ENCODE peak calls at places on chromosome 6, in six cellular contexts. W is neural progenitor cell, P is SW480, G is A172, R is NCI-H1436, Y is NCI-H524. E is an unnamed sample.

GRCh38 chr6:37481793-37482192 is 17.9 kb downstream of the CCDC167 start:
- DNase-seq in P (no peak), Y (peak), G (peak), R (no peak), W (no peak), E (no peak)

GRCh38 chr6:153705429-153705828 is 333.6 kb upstream of the OPRM1 start:
- DNase-seq in G (no peak), W (no peak), Y (no peak), P (no peak), R (no peak), E (no peak)

GRCh38 chr6:23350752-23351453 is 775.1 kb upstream of the NRSN1 start:
- DNase-seq in R (no peak), G (peak), P (no peak), W (no peak), Y (no peak), E (no peak)

GRCh38 chr6:156645106-156645505 is 132.1 kb upstream of the ARID1B start:
- DNase-seq in W (no peak), R (no peak), Y (no peak), G (no peak), P (no peak), E (peak)

GRCh38 chr6:1802495-1803395 is 193.0 kb downstream of the FOXC1 start:
- DNase-seq in G (no peak), Y (no peak), W (no peak), P (no peak), R (no peak), E (no peak)

GRCh38 chr6:141483561-141484061 is 649.1 kb upstream of the GJE1 start:
- DNase-seq in Y (no peak), G (peak), P (no peak), R (peak), W (no peak), E (no peak)

GRCh38 chr6:32107447-32107846 is 1.7 kb downstream of the TNXB start:
- DNase-seq in R (no peak), G (peak), Y (no peak), W (no peak), P (no peak), E (no peak)

GRCh38 chr6:166439366-166440091 is 56.8 kb upstream of the MPC1 start:
- DNase-seq in Y (peak), G (no peak), P (no peak), W (no peak), R (no peak), E (no peak)

GRCh38 chr6:32472781-32473377 is 33.2 kb downstream of the HLA-DRA start:
- DNase-seq in G (no peak), W (no peak), P (no peak), R (no peak), Y (no peak), E (no peak)

GRCh38 chr6:69349776-69350175 is 447.0 kb downstream of the LMBRD1 start:
- DNase-seq in P (no peak), G (no peak), Y (no peak), W (no peak), R (no peak), E (no peak)

GRCh38 chr6:108543165-108543940 is 17.4 kb upstream of the FOXO3 start:
- DNase-seq in R (no peak), Y (peak), W (no peak), G (no peak), P (no peak), E (no peak)

GRCh38 chr6:121430514-121431460 is 4.7 kb upstream of the GJA1 start:
- DNase-seq in G (peak), W (peak), R (no peak), Y (peak), P (peak), E (no peak)

GRCh38 chr6:15922510-15923307 is 206.2 kb upstream of the MYLIP start:
- DNase-seq in P (no peak), R (no peak), W (no peak), Y (no peak), G (peak), E (no peak)

GRCh38 chr6:161242113-161242512 is 31.7 kb downstream of the AGPAT4 start:
- DNase-seq in R (no peak), G (no peak), P (no peak), W (no peak), Y (no peak), E (no peak)

GRCh38 chr6:157528931-157529653 is 148.1 kb downstream of the ZDHHC14 start:
- DNase-seq in P (peak), R (peak), G (no peak), W (no peak), Y (no peak), E (no peak)

GRCh38 chr6:43995137-43995536 is 132.1 kb downstream of the MRPL14 start:
- DNase-seq in G (no peak), P (no peak), Y (no peak), R (no peak), W (no peak), E (no peak)

GRCh38 chr6:35044145-35044745 is 96.9 kb downstream of the TCP11 start:
- DNase-seq in G (peak), P (no peak), R (no peak), W (peak), Y (peak), E (no peak)

GRCh38 chr6:25193147-25193864 is 85.9 kb upstream of the CARMIL1 start:
- DNase-seq in Y (no peak), P (no peak), R (no peak), W (no peak), G (peak), E (no peak)

GRCh38 chr6:18262812-18263560 is 1.3 kb downstream of the DEK start:
- DNase-seq in G (no peak), Y (peak), W (peak), R (no peak), P (peak), E (no peak)